ENCODE peak calls at places on chromosome 13, in ten cellular contexts. Q, A, K, P, V, U, Y, X, O and J are unnamed samples.

GRCh38 chr13:112744306-112745021 is 54.6 kb downstream of the ATP11A start:
- DNase-seq in V (no peak), X (no peak), Q (no peak), K (no peak), A (no peak), O (no peak), U (no peak), Y (no peak), P (no peak), J (no peak)

GRCh38 chr13:96200810-96201209 is 110.9 kb downstream of the HS6ST3 start:
- DNase-seq in K (no peak), A (no peak), U (no peak), Y (no peak), X (no peak), Q (no peak), P (no peak), V (peak; percentile 50), O (no peak), J (no peak)

GRCh38 chr13:23723463-23723862 is 153.3 kb downstream of the TNFRSF19 start:
- DNase-seq in K (no peak), Q (no peak), O (no peak), U (no peak), A (no peak), Y (no peak), X (no peak), P (no peak), V (no peak), J (no peak)

GRCh38 chr13:42017264-42017663 is 31.2 kb upstream of the DGKH start:
- DNase-seq in Q (no peak), K (no peak), U (no peak), A (no peak), P (no peak), O (no peak), Y (no peak), V (no peak), X (no peak), J (no peak)

GRCh38 chr13:102710261-102710679 is 15.4 kb upstream of the METTL21C start:
- DNase-seq in A (no peak), U (no peak), Y (no peak), Q (no peak), X (no peak), O (no peak), P (no peak), K (no peak), V (no peak), J (no peak)

GRCh38 chr13:96806750-96807149 is 187.5 kb downstream of the OXGR1 start:
- DNase-seq in K (no peak), Q (no peak), O (no peak), Y (no peak), P (no peak), V (no peak), X (no peak), U (no peak), A (no peak), J (no peak)

GRCh38 chr13:112752711-112753541 is 63.1 kb downstream of the ATP11A start:
- DNase-seq in K (no peak), Q (no peak), V (no peak), X (no peak), A (no peak), P (no peak), O (no peak), Y (no peak), U (no peak), J (no peak)

GRCh38 chr13:78183737-78184136 is 265.1 kb upstream of the EDNRB start:
- DNase-seq in X (no peak), O (no peak), P (no peak), A (no peak), V (no peak), K (no peak), U (no peak), Y (no peak), Q (no peak), J (no peak)

GRCh38 chr13:98173431-98173921 is 3.6 kb downstream of the RNF113B start:
- DNase-seq in U (no peak), A (peak; percentile 15), X (no peak), P (peak; percentile 68), Q (peak; percentile 59), V (no peak), Y (peak; percentile 95), O (no peak), K (no peak), J (peak; percentile 70)

GRCh38 chr13:95128045-95128643 is 173.1 kb downstream of the ABCC4 start:
- DNase-seq in X (no peak), Q (no peak), K (peak; percentile 52), Y (peak; percentile 12), O (no peak), U (no peak), P (no peak), A (no peak), V (no peak), J (no peak)

GRCh38 chr13:52743988-52744387 is 4.4 kb upstream of the CNMD start:
- DNase-seq in A (no peak), K (no peak), U (no peak), X (no peak), O (no peak), Y (no peak), Q (no peak), V (no peak), P (no peak), J (no peak)

DNA sequence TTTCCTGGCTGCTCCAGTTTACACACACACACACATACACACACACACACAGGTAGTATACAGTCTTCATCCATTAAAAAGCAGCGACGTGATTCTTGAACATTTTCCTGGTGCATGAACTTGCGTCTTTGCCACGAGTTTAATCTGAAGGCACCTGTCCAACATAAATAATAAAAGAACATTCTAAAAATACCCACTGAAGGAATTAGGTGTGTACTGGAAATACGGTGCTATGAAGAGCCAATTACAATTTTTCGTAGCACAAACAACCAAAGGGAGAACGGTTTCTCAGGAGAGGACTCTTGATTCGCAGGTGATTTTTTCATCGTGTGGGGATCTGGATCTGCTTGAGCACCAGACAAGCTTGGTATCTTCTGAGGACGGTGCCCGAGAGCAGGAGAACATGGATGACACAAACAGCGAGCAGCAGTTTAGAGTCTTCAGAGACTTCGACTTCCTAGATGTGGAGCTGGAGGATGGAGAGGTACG is 61.2 kb downstream of the ZAR1L start:
- DNase-seq in K (peak; percentile 52), X (no peak), V (no peak), P (no peak), U (no peak), Y (no peak), O (no peak), A (no peak), Q (no peak), J (no peak)
- TF ChIP-seq EP300 in K (no peak), X (no peak), V (no peak), P (no peak), U (no peak), Y (no peak), O (peak; percentile 3), A (no peak), Q (no peak), J (peak; percentile 64)

GRCh38 chr13:110904748-110905147 is 10.1 kb downstream of the ANKRD10 start:
- DNase-seq in Q (no peak), X (no peak), V (no peak), U (no peak), A (no peak), K (no peak), Y (no peak), O (no peak), P (no peak), J (no peak)

GRCh38 chr13:110897024-110897423 is 17.8 kb downstream of the ANKRD10 start:
- DNase-seq in P (no peak), V (no peak), Q (no peak), K (no peak), Y (no peak), X (no peak), A (no peak), O (no peak), U (no peak), J (no peak)

GRCh38 chr13:110907301-110907700 is 7.6 kb downstream of the ANKRD10 start:
- DNase-seq in X (no peak), O (no peak), P (no peak), Y (no peak), Q (no peak), K (no peak), A (no peak), U (no peak), V (no peak), J (no peak)

GRCh38 chr13:110897521-110897920 is 17.3 kb downstream of the ANKRD10 start:
- DNase-seq in P (no peak), U (no peak), Q (no peak), V (no peak), K (no peak), X (no peak), Y (no peak), A (no peak), O (no peak), J (no peak)

GRCh38 chr13:110902370-110902769 is 12.5 kb downstream of the ANKRD10 start:
- DNase-seq in U (no peak), V (no peak), A (no peak), O (no peak), P (no peak), Y (no peak), X (no peak), Q (no peak), K (no peak), J (no peak)
- H3K36me3 ChIP-seq in U (peaks cover 47% of the 10 kb centered on the region), V (peaks cover 70% of the 10 kb centered on the region), A (peaks cover 33% of the 10 kb centered on the region), O (peaks cover 13% of the 10 kb centered on the region), P (peaks cover 15% of the 10 kb centered on the region), Y (peaks cover 63% of the 10 kb centered on the region), X (peaks cover 77% of the 10 kb centered on the region), Q (no peaks in the 10 kb centered on the region), K (peaks cover 64% of the 10 kb centered on the region), J (no peaks in the 10 kb centered on the region)

GRCh38 chr13:113845055-113845454 is 18.8 kb downstream of the GAS6 start:
- DNase-seq in Y (peak; percentile 31), O (peak; percentile 45), X (no peak), A (peak; percentile 6), K (no peak), P (peak; percentile 52), Q (peak; percentile 30), V (no peak), U (no peak), J (no peak)
- H3K4me1 ChIP-seq in Y (peaks cover 20% of the 10 kb centered on the region), O (peaks cover 23% of the 10 kb centered on the region), X (peaks cover 19% of the 10 kb centered on the region), A (peaks cover 31% of the 10 kb centered on the region), K (peaks cover 29% of the 10 kb centered on the region), P (peaks cover 57% of the 10 kb centered on the region), Q (no peaks in the 10 kb centered on the region), V (peaks cover 18% of the 10 kb centered on the region), U (no peaks in the 10 kb centered on the region), J (peaks cover 12% of the 10 kb centered on the region)

GRCh38 chr13:59247166-59247565 is 916.6 kb downstream of the DIAPH3 start:
- DNase-seq in A (peak; percentile 38), P (no peak), K (peak; percentile 49), Y (no peak), O (no peak), X (peak; percentile 1), Q (no peak), U (no peak), V (no peak), J (no peak)

DNA sequence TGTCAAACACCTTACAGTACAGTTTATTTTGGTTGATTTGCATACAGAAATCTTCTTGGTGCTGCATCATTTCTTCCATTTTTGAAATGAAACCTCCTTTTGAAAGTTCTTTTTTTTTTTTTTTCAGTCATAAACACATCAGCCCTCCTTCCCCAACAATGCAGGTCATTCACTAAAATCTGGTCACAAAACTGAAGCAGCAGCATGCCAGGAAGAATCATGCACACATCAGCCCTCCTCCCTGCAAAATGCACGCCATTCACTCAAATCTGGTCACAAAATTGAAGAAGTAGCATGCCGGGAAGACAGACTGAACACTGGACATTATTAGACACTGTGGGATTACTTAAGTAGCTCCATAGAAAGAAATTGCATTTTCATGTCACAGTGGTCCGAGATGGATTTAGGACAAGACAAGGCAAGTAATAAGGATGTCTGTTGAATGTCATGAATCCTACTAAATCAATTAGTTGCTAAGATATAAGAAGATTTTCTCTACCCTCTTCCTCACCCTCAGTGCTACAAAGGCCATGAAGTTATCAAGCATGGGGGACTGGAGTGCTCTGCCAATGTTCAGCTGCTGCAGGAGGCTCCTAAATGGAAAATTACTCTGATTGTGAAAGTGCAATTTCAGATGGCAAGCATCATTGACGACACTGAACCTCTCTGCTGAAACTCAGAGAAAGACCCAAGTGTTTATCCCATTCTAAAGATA is 913.3 kb downstream of the DIAPH3 start:
- DNase-seq in Q (no peak), K (no peak), Y (no peak), A (no peak), X (no peak), O (no peak), P (no peak), U (no peak), V (no peak), J (no peak)
- TF ChIP-seq EP300 in Q (no peak), K (no peak), Y (no peak), A (no peak), X (no peak), O (no peak), P (no peak), U (no peak), V (no peak), J (no peak)